ENCODE peak calls at places on chromosome 15, in eight cellular contexts. S is coronary artery, P is ovary, B is lung, G is tibial nerve, U is astrocyte, L is right atrium auricular region, N is tibial artery. Z is an unnamed sample.

GRCh38 chr15:23035964-23036566 is 3.3 kb downstream of the TUBGCP5 start:
- DNase-seq in G (peak; percentile 55), S (no peak), N (no peak), L (no peak), P (no peak), U (peak; percentile 20), B (peak; percentile 34), Z (peak; percentile 58)

GRCh38 chr15:95699578-95699977 is 630.9 kb upstream of the NR2F2 start:
- DNase-seq in S (no peak), G (no peak), P (no peak), N (no peak), U (no peak), L (no peak), B (no peak), Z (no peak)

GRCh38 chr15:74568594-74568993 is 27.6 kb downstream of the ARID3B start:
- DNase-seq in S (no peak), L (no peak), U (no peak), P (no peak), B (no peak), G (no peak), N (no peak), Z (no peak)

GRCh38 chr15:59691194-59691805 is 2.2 kb upstream of the BNIP2 start:
- DNase-seq in S (no peak), B (no peak), L (no peak), N (no peak), G (peak; percentile 81), U (peak; percentile 14), P (peak; percentile 33), Z (no peak)

GRCh38 chr15:48112242-48112641 is 8.5 kb upstream of the SLC24A5 start:
- DNase-seq in N (no peak), U (peak; percentile 12), S (no peak), B (no peak), L (no peak), P (no peak), G (no peak), Z (no peak)

GRCh38 chr15:64235552-64235951 is 72.7 kb upstream of the PPIB start:
- DNase-seq in L (no peak), N (no peak), U (no peak), S (no peak), G (no peak), P (no peak), B (no peak), Z (peak; percentile 7)

GRCh38 chr15:93362821-93363220 is 273.8 kb upstream of the RGMA start:
- DNase-seq in N (no peak), B (no peak), L (no peak), G (no peak), U (no peak), P (no peak), S (no peak), Z (no peak)

GRCh38 chr15:48570838-48571237 is 74.7 kb downstream of the FBN1 start:
- DNase-seq in S (no peak), P (no peak), G (no peak), B (no peak), N (no peak), U (no peak), L (no peak), Z (no peak)

GRCh38 chr15:85399627-85400026 is 19.2 kb downstream of the AKAP13 start:
- DNase-seq in S (no peak), G (no peak), N (no peak), U (no peak), B (no peak), L (no peak), P (no peak), Z (no peak)

GRCh38 chr15:100691321-100691720 is 88.9 kb downstream of the ASB7 start:
- DNase-seq in L (no peak), N (peak; percentile 56), B (no peak), S (peak; percentile 33), U (no peak), P (no peak), G (peak; percentile 2), Z (no peak)

GRCh38 chr15:41487802-41488201 is 5.9 kb upstream of the ITPKA start:
- DNase-seq in B (no peak), S (no peak), U (peak; percentile 29), G (no peak), L (no peak), N (no peak), P (no peak), Z (no peak)

GRCh38 chr15:99450896-99451358 is 114.9 kb upstream of the MEF2A start:
- DNase-seq in G (peak; percentile 47), U (peak; percentile 78), S (peak; percentile 78), N (peak; percentile 78), B (peak; percentile 54), L (peak; percentile 90), P (peak; percentile 63), Z (peak; percentile 22)

GRCh38 chr15:28994830-28995180 is 109.0 kb downstream of the APBA2 start:
- DNase-seq in G (no peak), B (no peak), N (no peak), P (no peak), L (no peak), U (no peak), S (no peak), Z (no peak)

GRCh38 chr15:49823987-49824538 is 203.2 kb downstream of the DTWD1 start:
- DNase-seq in P (no peak), N (no peak), B (no peak), U (no peak), L (no peak), G (no peak), S (no peak), Z (no peak)

GRCh38 chr15:27486676-27487290 is 515.8 kb downstream of the GABRG3 start:
- DNase-seq in N (no peak), L (no peak), U (peak; percentile 66), P (no peak), S (no peak), G (no peak), B (no peak), Z (no peak)

GRCh38 chr15:56758770-56759449 is 25.6 kb upstream of the ZNF280D start:
- DNase-seq in P (no peak), G (no peak), N (no peak), L (no peak), B (no peak), U (peak; percentile 89), S (no peak), Z (no peak)

GRCh38 chr15:31221936-31222515 is 104.6 kb upstream of the KLF13 start:
- DNase-seq in L (no peak), N (no peak), B (no peak), U (no peak), S (no peak), P (no peak), G (no peak), Z (peak; percentile 46)

GRCh38 chr15:29268706-29269484 is 727 bp downstream of the NSMCE3 start:
- DNase-seq in L (peak; percentile 66), S (no peak), U (peak; percentile 26), P (peak; percentile 49), G (peak; percentile 33), N (peak; percentile 70), B (no peak), Z (no peak)

GRCh38 chr15:29593086-29593485 is 229.2 kb downstream of the TJP1 start:
- DNase-seq in G (no peak), S (no peak), P (no peak), N (no peak), L (no peak), U (no peak), B (no peak), Z (no peak)

GRCh38 chr15:34725565-34725964 is 29.2 kb downstream of the GJD2 start:
- DNase-seq in P (no peak), G (no peak), B (no peak), S (no peak), U (peak; percentile 24), L (no peak), N (no peak), Z (no peak)

GRCh38 chr15:78103406-78104118 is 11.2 kb downstream of the SH2D7 start:
- DNase-seq in P (no peak), G (no peak), B (no peak), U (no peak), S (no peak), N (no peak), L (no peak), Z (peak; percentile 83)

GRCh38 chr15:77001351-77001750 is 6.4 kb downstream of the PSTPIP1 start:
- DNase-seq in N (peak; percentile 55), U (no peak), L (no peak), P (no peak), G (no peak), B (no peak), S (no peak), Z (no peak)

GRCh38 chr15:37981781-37982180 is 47.3 kb downstream of the TMCO5A start:
- DNase-seq in U (peak; percentile 39), L (no peak), N (no peak), B (no peak), G (no peak), P (no peak), S (no peak), Z (no peak)
- TF ChIP-seq CTCF in U (peak; percentile 43), L (peak; percentile 42), N (no peak), B (no peak), G (no peak), P (no peak), S (no peak), Z (peak; percentile 8)

DNA sequence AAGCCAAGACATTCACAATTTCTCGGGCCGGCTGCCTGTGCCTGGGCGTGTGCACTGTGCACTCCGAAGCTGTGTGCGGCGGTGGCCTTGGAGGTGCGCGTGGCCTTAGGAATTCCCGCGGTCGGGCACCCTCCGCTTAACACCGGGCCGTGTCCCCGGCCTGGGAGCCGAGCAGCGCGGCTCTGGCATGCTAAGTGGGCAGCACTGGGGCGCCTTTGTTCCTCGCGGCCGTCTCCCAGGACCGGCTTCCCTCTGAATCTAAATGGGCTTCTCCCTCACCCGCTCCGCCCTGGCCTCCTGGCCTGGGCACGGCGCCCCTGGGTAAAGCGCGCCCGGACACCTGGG is 498 bp upstream of the ARNT2 start:
- DNase-seq in B (no peak), U (no peak), N (no peak), S (no peak), P (no peak), L (no peak), G (no peak), Z (no peak)
- H3K27ac ChIP-seq in B (no peak overlapping the region), U (no peak overlapping the region), N (peak overlapping the region; percentile 86), S (peak overlapping the region; percentile 71), P (peak overlapping the region; percentile 53), L (no peak overlapping the region), G (peak overlapping the region; percentile 46), Z (no peak overlapping the region)

GRCh38 chr15:71651750-71652186 is 158.6 kb upstream of the NR2E3 start:
- DNase-seq in B (peak; percentile 41), N (no peak), L (no peak), U (peak; percentile 56), P (no peak), G (peak; percentile 55), S (no peak), Z (no peak)
- TF ChIP-seq CTCF in B (no peak), N (peak; percentile 66), L (peak; percentile 50), U (peak; percentile 72), P (no peak), G (no peak), S (no peak), Z (peak; percentile 9)

DNA sequence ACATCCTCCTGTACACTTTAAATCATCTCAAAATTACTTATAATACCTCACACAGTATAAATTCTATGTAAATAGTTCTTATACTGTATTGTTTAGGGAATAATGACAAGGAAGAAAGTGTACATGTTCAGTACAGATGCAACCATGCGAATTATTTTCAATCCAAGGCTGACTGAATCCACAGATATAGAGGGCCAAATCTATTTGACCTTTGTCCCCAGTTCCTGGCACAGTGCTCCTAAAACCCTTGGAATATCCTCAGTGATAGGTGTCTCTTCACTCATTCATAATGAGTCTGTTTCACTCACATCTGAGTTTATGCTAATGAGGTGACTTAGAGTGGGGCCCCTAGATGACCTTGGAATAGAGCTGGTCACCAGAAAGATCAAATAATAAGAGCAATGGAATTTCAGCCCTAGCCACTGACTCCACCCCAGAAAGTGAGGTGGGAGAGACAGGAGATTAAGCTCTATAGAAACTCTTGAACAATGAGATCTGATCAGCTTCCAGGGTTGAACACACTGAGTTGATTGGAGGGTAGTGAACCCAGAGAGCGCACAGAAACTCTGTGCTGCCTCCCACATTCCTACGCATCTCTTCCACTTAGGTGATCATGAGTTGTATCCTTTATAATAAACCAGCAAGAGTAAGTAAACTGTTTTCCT is 65.3 kb downstream of the ADAM10 start:
- DNase-seq in S (no peak), N (no peak), G (no peak), P (no peak), B (no peak), L (no peak), U (no peak), Z (no peak)
- H3K27ac ChIP-seq in S (no peak overlapping the region), N (no peak overlapping the region), G (no peak overlapping the region), P (no peak overlapping the region), B (no peak overlapping the region), L (no peak overlapping the region), U (peak overlapping the region; percentile 14), Z (no peak overlapping the region)